ENCODE peak calls at places on chromosomes 11 and 22, in eight cellular contexts. N is tibial artery, M is IMR-90, Y is transverse colon, P is dorsolateral prefrontal cortex, D is adrenal gland, O is HFF-Myc, S is foreskin fibroblast. H is an unnamed sample.

GRCh38 chr11:33692013-33692504 is 8.6 kb downstream of the C11orf91 start:
- DNase-seq in N (peak), M (peak), Y (peak), P (peak), D (peak), O (peak), S (peak), H (peak)

GRCh38 chr11:8828580-8829358 is 82.2 kb upstream of the AKIP1 start:
- DNase-seq in N (no peak), M (peak), Y (no peak), P (no peak), D (no peak), O (no peak), S (peak), H (no peak)

GRCh38 chr11:12598330-12599256 is 75.6 kb upstream of the TEAD1 start:
- DNase-seq in N (no peak), M (peak), Y (no peak), P (no peak), D (no peak), O (no peak), S (peak), H (no peak)

GRCh38 chr11:38594881-38595280 is 1996.8 kb upstream of the RAG2 start:
- DNase-seq in N (no peak), M (no peak), Y (no peak), P (no peak), D (no peak), O (no peak), S (no peak), H (no peak)

GRCh38 chr11:104462346-104462745 is 298.4 kb upstream of the PDGFD start:
- DNase-seq in N (no peak), M (peak), Y (no peak), P (no peak), D (no peak), O (peak), S (peak), H (no peak)

GRCh38 chr11:46675288-46675851 is 25.0 kb downstream of the ARHGAP1 start:
- DNase-seq in N (peak), M (peak), Y (peak), P (no peak), D (peak), O (no peak), S (peak), H (peak)

GRCh38 chr11:14300661-14301304 is 58.2 kb downstream of the RRAS2 start:
- DNase-seq in N (peak), M (peak), Y (peak), P (no peak), D (peak), O (peak), S (peak), H (peak)

GRCh38 chr11:126319374-126319740 is 15.5 kb downstream of the DCPS start:
- DNase-seq in N (no peak), M (no peak), Y (no peak), P (no peak), D (peak), O (no peak), S (no peak), H (no peak)

GRCh38 chr11:61972796-61973602 is 5.6 kb upstream of the FTH1 start:
- DNase-seq in N (peak), M (peak), Y (no peak), P (no peak), D (peak), O (no peak), S (peak), H (peak)

GRCh38 chr11:67270256-67271211 is 4.3 kb downstream of the GRK2 start:
- DNase-seq in N (peak), M (no peak), Y (peak), P (peak), D (peak), O (no peak), S (no peak), H (no peak)

GRCh38 chr11:8241373-8242112 is 22.1 kb downstream of the LMO1 start:
- DNase-seq in N (no peak), M (no peak), Y (no peak), P (no peak), D (no peak), O (no peak), S (no peak), H (no peak)

GRCh38 chr11:22536036-22536435 is 89.6 kb downstream of the FANCF start:
- DNase-seq in N (no peak), M (no peak), Y (no peak), P (no peak), D (no peak), O (no peak), S (no peak), H (no peak)

GRCh38 chr11:3123316-3123715 is 41.8 kb downstream of the OSBPL5 start:
- DNase-seq in N (peak), M (no peak), Y (peak), P (peak), D (no peak), O (no peak), S (no peak), H (no peak)

GRCh38 chr11:131584694-131585592 is 214.5 kb downstream of the NTM start:
- DNase-seq in N (no peak), M (no peak), Y (no peak), P (peak), D (no peak), O (no peak), S (no peak), H (no peak)

GRCh38 chr11:72738199-72739141 is 13.7 kb downstream of the ARAP1 start:
- DNase-seq in N (no peak), M (peak), Y (no peak), P (peak), D (no peak), O (no peak), S (peak), H (no peak)

GRCh38 chr11:13963169-13963948 is 836 bp downstream of the SPON1 start:
- DNase-seq in N (peak), M (peak), Y (peak), P (no peak), D (no peak), O (no peak), S (no peak), H (no peak)

GRCh38 chr11:122690801-122691649 is 35.5 kb downstream of the UBASH3B start:
- DNase-seq in N (no peak), M (peak), Y (no peak), P (no peak), D (no peak), O (no peak), S (peak), H (peak)

GRCh38 chr11:3867209-3868071 is 12.0 kb downstream of the STIM1 start:
- DNase-seq in N (no peak), M (no peak), Y (no peak), P (no peak), D (peak), O (no peak), S (no peak), H (no peak)

GRCh38 chr11:78248191-78248590 is 59.5 kb downstream of the USP35 start:
- DNase-seq in N (no peak), M (peak), Y (no peak), P (no peak), D (no peak), O (no peak), S (peak), H (peak)

GRCh38 chr11:134452026-134452848 is 40.2 kb upstream of the B3GAT1 start:
- DNase-seq in N (peak), M (no peak), Y (no peak), P (peak), D (no peak), O (no peak), S (no peak), H (no peak)

GRCh38 chr22:17198188-17199130 is 20.8 kb downstream of the ADA2 start:
- DNase-seq in N (no peak), M (no peak), Y (no peak), P (no peak), D (peak), O (no peak), S (no peak), H (no peak)

GRCh38 chr11:22624742-22625447 is 728 bp downstream of the FANCF start:
- DNase-seq in N (peak), M (peak), Y (peak), P (peak), D (peak), O (peak), S (peak), H (peak)

GRCh38 chr22:25645964-25646363 is 81.5 kb downstream of the GRK3 start:
- DNase-seq in N (no peak), M (peak), Y (no peak), P (no peak), D (no peak), O (no peak), S (peak), H (no peak)

GRCh38 chr11:100910808-100911207 is 218.8 kb downstream of the PGR start:
- DNase-seq in N (no peak), M (no peak), Y (no peak), P (no peak), D (no peak), O (no peak), S (no peak), H (no peak)

GRCh38 chr11:32643526-32643925 is 59.9 kb downstream of the EIF3M start:
- DNase-seq in N (no peak), M (peak), Y (no peak), P (no peak), D (no peak), O (no peak), S (peak), H (no peak)

GRCh38 chr11:27012254-27012921 is 18.5 kb downstream of the FIBIN start:
- DNase-seq in N (no peak), M (peak), Y (peak), P (no peak), D (peak), O (peak), S (peak), H (peak)

GRCh38 chr11:93034031-93034430 is 64.6 kb downstream of the MTNR1B start:
- DNase-seq in N (no peak), M (peak), Y (no peak), P (no peak), D (no peak), O (no peak), S (no peak), H (no peak)

GRCh38 chr11:67374571-67375276 is 1.3 kb upstream of the CLCF1 start:
- DNase-seq in N (no peak), M (no peak), Y (no peak), P (no peak), D (no peak), O (no peak), S (no peak), H (no peak)

GRCh38 chr11:7534030-7534378 is 20.2 kb downstream of the PPFIBP2 start:
- DNase-seq in N (no peak), M (no peak), Y (no peak), P (no peak), D (no peak), O (no peak), S (no peak), H (no peak)

GRCh38 chr22:25546242-25546641 is 18.2 kb upstream of the GRK3 start:
- DNase-seq in N (no peak), M (no peak), Y (no peak), P (no peak), D (no peak), O (no peak), S (no peak), H (no peak)

DNA sequence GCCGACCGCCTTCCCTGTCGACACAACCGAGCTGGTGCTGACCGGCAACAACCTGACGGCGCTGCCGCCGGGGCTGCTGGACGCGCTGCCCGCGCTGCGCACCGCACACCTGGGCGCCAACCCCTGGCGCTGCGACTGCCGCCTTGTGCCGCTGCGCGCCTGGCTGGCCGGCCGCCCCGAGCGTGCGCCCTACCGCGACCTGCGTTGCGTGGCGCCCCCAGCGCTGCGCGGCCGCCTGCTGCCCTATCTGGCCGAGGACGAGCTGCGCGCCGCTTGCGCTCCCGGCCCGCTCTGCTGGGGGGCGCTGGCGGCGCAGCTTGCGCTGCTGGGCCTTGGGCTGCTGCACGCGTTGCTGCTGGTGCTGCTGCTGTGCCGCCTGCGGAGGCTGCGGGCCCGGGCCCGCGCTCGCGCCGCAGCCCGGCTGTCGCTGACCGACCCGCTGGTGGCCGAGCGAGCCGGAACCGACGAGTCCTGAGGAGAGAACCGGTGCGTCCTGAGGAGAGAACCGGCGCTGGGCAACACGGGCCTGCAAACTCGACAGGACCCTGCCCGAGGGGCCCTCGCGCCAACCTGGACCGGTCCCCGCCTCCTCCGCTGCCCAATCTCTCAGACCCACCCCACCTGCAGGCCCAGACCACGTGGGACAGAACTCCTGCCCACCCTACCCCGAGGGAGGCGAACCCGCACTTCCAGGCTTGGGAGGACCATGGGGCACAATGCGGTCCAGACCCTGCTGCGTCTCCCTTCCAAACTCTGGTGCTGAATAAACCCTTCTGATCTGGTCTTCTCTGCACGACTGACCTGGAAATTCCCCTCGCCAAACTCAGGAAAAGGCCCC is 870 bp downstream of the GP1BB start:
- DNase-seq in N (no peak), M (peak), Y (no peak), P (no peak), D (no peak), O (no peak), S (no peak), H (no peak)
- TF ChIP-seq CTCF in N (no peak), M (peak), Y (no peak), P (no peak), D (no peak), O (no peak), S (no peak), H (no peak)

GRCh38 chr11:76397383-76397782 is 16.3 kb downstream of the GVQW3 start:
- DNase-seq in N (no peak), M (no peak), Y (no peak), P (no peak), D (no peak), O (no peak), S (no peak), H (no peak)
- TF ChIP-seq CTCF in N (no peak), M (no peak), Y (no peak), P (no peak), D (no peak), O (no peak), S (no peak), H (no peak)

DNA sequence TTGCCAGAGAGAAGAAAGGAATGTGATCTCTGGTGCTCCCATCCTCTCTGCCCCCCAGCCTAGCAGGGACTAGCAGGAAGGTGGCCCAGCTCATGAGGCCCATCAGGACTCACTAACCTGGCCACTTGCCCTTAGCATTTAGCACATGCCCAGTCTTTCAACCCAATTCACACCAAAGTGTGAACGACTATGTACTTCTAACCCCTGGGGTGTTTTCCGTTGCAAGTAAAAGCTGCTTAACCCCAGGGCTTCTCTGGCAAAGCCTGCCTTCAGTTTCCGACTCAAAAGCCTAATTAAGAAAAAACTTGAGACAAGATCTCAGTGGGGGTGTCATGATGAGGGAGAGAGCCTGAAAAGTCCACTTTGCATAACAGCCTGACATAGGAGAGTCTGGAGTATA is 347.9 kb downstream of the MN1 start:
- DNase-seq in N (no peak), M (no peak), Y (no peak), P (no peak), D (no peak), O (no peak), S (no peak), H (no peak)
- TF ChIP-seq CTCF in N (no peak), M (no peak), Y (no peak), P (no peak), D (no peak), O (no peak), S (no peak), H (no peak)

DNA sequence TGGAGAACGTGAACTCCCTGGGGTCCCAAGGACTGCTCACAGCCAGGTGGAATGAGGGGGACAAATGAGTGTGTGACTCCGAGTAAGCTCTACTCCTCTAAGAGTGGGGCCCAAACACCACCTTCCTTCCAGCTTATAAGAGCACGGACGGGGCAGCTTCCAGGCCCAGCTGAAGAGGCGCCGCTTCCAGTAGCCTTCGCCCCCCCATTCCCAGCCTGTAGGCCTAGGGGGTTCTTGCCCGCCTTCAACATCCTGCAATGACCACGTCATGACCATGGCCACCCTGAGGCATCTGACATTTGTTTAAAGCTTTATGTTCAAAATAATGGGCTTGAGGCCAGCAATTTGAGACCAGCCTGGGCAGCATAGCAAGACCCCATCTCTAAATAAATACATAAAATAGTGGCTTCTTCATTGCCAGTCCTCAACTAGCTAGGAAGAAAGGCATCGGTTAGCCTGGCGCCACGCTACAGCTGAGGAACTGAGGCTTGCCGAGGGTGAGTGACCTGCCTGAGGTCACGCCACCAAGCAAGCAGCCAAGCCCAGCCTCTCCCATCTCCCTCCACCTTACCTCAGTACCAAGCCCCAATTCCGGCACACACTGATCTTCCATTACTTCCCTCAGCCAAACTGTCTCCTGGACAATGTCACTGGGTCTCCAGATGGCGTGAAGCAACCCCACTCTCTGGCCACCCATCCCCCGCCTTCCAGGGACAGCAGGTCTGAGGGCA is 7.8 kb upstream of the TNFRSF13C start:
- DNase-seq in N (no peak), M (no peak), Y (no peak), P (no peak), D (no peak), O (no peak), S (no peak), H (no peak)
- TF ChIP-seq CTCF in N (no peak), M (no peak), Y (no peak), P (no peak), D (no peak), O (no peak), S (no peak), H (no peak)

GRCh38 chr11:117181586-117182550 is 3.3 kb downstream of the SIDT2 start:
- DNase-seq in N (no peak), M (no peak), Y (no peak), P (peak), D (peak), O (no peak), S (no peak), H (no peak)
- TF ChIP-seq CTCF in N (no peak), M (no peak), Y (no peak), P (no peak), D (peak), O (no peak), S (no peak), H (peak)

GRCh38 chr11:118074091-118074685 is 2.7 kb upstream of the TMPRSS4 start:
- DNase-seq in N (no peak), M (no peak), Y (no peak), P (no peak), D (no peak), O (no peak), S (no peak), H (no peak)

GRCh38 chr11:118068206-118068944 is 8.5 kb upstream of the TMPRSS4 start:
- DNase-seq in N (no peak), M (no peak), Y (no peak), P (no peak), D (no peak), O (no peak), S (no peak), H (no peak)

GRCh38 chr11:118068945-118069612 is 7.8 kb upstream of the TMPRSS4 start:
- DNase-seq in N (no peak), M (no peak), Y (no peak), P (no peak), D (no peak), O (no peak), S (no peak), H (no peak)

GRCh38 chr11:118073554-118073953 is 3.3 kb upstream of the TMPRSS4 start:
- DNase-seq in N (no peak), M (no peak), Y (no peak), P (no peak), D (no peak), O (no peak), S (no peak), H (no peak)

DNA sequence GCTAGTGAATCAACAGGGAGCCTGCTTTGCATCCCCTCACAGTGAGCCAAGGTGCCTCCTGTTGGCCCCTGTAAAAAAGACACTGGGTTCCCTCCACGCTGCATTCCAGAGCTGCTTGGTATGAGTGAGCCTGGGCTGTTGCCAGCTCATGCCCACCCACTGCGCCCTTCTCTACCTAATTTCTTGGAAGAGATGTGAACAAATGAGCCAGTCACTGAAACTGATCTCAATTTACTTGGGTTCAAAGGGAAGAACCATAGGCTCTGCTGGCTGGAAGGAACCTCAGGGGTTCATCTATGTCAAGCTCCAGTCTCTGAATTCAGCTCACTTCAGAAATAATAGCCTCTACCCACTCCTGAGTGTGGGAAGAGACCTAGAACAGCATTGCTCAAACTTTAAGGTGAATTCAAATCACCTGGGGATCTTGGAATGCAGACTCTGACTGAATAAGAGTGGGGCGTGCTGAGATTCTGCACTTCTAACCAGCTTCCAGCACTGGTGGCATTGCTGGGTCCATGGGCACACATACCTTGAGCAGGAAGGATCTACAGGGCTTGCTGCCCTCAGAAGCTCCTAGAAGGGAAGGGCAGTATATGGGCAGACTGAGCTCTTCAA is 5.4 kb upstream of the TMPRSS4 start:
- DNase-seq in N (no peak), M (no peak), Y (no peak), P (no peak), D (no peak), O (no peak), S (no peak), H (no peak)
- TF ChIP-seq CTCF in N (no peak), M (no peak), Y (no peak), P (no peak), D (no peak), O (no peak), S (no peak), H (no peak)

GRCh38 chr11:121583825-121584224 is 131.1 kb upstream of the SORL1-AS1 start:
- DNase-seq in N (no peak), M (no peak), Y (no peak), P (no peak), D (no peak), O (no peak), S (no peak), H (no peak)
- TF ChIP-seq CTCF in N (no peak), M (no peak), Y (no peak), P (no peak), D (no peak), O (no peak), S (no peak), H (no peak)

GRCh38 chr11:86341382-86341781 is 33.3 kb upstream of the CCDC81 start:
- DNase-seq in N (no peak), M (no peak), Y (no peak), P (no peak), D (no peak), O (no peak), S (no peak), H (no peak)
- TF ChIP-seq CTCF in N (no peak), M (no peak), Y (no peak), P (no peak), D (no peak), O (no peak), S (no peak), H (no peak)